ENCODE peak calls at places on chromosomes 11 and 22, in five cellular contexts. A, W, K, N and Q are unnamed samples.

GRCh38 chr11:47415091-47415854 is 6.9 kb downstream of the SLC39A13 start:
- DNase-seq in A (no peak), W (no peak), K (no peak), N (no peak), Q (no peak)

GRCh38 chr22:23840026-23840425 is 1.2 kb upstream of the DERL3 start:
- DNase-seq in A (no peak), W (no peak), K (no peak), N (no peak), Q (no peak)

GRCh38 chr22:43289976-43290663 is 53.1 kb downstream of the SCUBE1 start:
- DNase-seq in A (peak), W (peak), K (peak), N (no peak), Q (no peak)

GRCh38 chr11:69297926-69298777 is 4.2 kb downstream of the MYEOV start:
- DNase-seq in A (peak), W (peak), K (peak), N (no peak), Q (no peak)

GRCh38 chr11:70502677-70503076 is 104.3 kb downstream of the CTTN start:
- DNase-seq in A (no peak), W (no peak), K (no peak), N (no peak), Q (no peak)

GRCh38 chr22:43100223-43100622 is 10.3 kb upstream of the BIK start:
- DNase-seq in A (no peak), W (no peak), K (peak), N (no peak), Q (no peak)

GRCh38 chr11:22536036-22536435 is 89.6 kb downstream of the FANCF start:
- DNase-seq in A (no peak), W (no peak), K (peak), N (no peak), Q (no peak)

GRCh38 chr22:36811094-36811797 is 5.6 kb downstream of the PVALB start:
- DNase-seq in A (no peak), W (no peak), K (no peak), N (no peak), Q (no peak)

GRCh38 chr11:69912911-69913451 is 93.8 kb upstream of the FGF3 start:
- DNase-seq in A (no peak), W (no peak), K (no peak), N (no peak), Q (no peak)

GRCh38 chr11:97687106-97687505 is 1297.3 kb downstream of the JRKL start:
- DNase-seq in A (no peak), W (no peak), K (no peak), N (no peak), Q (no peak)

GRCh38 chr11:67651976-67652895 is 1.7 kb upstream of the ACY3 start:
- DNase-seq in A (no peak), W (no peak), K (no peak), N (no peak), Q (no peak)

GRCh38 chr11:77182542-77183420 is 54.7 kb downstream of the MYO7A start:
- DNase-seq in A (no peak), W (no peak), K (no peak), N (no peak), Q (no peak)

GRCh38 chr11:112844530-112844929 is 116.7 kb upstream of the NCAM1 start:
- DNase-seq in A (no peak), W (no peak), K (no peak), N (peak), Q (no peak)

GRCh38 chr11:113173023-113173594 is 141.3 kb upstream of the TTC12 start:
- DNase-seq in A (no peak), W (no peak), K (no peak), N (no peak), Q (no peak)

GRCh38 chr11:2693271-2693833 is 6.4 kb downstream of the KCNQ1OT1 start:
- DNase-seq in A (no peak), W (no peak), K (no peak), N (no peak), Q (no peak)

GRCh38 chr11:116326146-116326545 is 446.6 kb downstream of the BUD13 start:
- DNase-seq in A (no peak), W (no peak), K (no peak), N (no peak), Q (no peak)

GRCh38 chr11:44732564-44732963 is 5.8 kb downstream of the TSPAN18 start:
- DNase-seq in A (no peak), W (no peak), K (no peak), N (no peak), Q (no peak)

GRCh38 chr11:118153976-118154375 is 1.4 kb upstream of the SCN4B start:
- DNase-seq in A (no peak), W (no peak), K (no peak), N (no peak), Q (no peak)

DNA sequence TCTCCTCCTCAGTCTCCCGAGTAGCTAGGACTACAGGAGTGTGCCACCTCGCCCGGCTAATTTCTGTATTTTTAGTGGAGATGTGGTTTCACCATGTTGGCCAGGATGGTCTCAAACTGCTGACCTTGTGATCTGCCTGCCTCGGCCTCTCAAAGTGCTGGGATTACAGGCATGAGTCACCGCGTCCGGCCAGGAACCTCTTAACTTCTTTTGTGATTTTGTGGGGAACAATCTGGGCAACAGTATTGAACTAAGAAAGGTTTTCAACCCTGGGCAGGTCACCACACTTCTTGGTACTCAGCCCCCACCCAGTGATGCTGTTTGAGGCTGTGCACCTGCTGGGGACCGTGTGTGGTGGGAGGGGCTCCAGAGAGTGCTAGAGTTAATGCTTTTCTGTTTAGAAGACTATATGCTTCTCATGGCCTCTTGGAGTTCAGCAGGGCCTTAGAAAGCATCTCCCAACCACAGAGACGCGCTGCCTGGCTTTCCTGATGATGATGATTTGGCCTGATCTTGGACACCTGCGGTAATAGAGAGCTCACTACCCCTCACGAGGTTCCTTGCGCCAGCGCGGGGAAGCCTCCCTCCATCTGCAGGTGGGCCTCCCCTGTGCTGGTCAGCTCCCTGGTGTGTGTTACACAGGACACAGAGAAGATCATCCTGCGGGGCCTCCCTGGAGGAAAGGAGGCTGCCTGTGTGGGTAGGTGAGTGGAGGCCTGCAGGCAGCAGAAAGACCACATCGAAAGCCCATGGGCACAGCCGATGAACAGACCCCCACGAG is 1.2 kb downstream of the DENND6B start:
- DNase-seq in A (no peak), W (no peak), K (no peak), N (no peak), Q (no peak)
- H3K4me3 ChIP-seq in A (peak), W (peak), K (peak), N (peak), Q (peak)

DNA sequence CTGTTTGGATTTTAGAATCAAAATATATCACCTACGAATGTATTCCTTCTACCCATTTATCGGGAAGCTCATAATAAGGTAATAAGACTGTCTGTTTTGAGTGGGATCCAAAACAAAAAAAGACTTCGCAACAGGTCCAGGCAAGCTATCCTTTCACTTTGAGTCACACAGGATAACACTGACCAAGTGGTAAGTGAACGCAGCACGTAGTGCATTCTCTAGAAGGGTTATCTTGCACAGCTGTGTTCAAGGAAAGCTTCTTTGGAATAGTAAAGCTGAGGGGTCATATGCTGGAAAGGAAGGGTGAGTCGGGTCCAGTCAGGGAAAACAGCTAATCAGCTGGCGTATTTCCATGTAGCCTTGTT is 22.3 kb upstream of the NRGN start:
- DNase-seq in A (no peak), W (no peak), K (peak), N (no peak), Q (no peak)
- H3K4me3 ChIP-seq in A (peak), W (no peak), K (no peak), N (no peak), Q (peak)

DNA sequence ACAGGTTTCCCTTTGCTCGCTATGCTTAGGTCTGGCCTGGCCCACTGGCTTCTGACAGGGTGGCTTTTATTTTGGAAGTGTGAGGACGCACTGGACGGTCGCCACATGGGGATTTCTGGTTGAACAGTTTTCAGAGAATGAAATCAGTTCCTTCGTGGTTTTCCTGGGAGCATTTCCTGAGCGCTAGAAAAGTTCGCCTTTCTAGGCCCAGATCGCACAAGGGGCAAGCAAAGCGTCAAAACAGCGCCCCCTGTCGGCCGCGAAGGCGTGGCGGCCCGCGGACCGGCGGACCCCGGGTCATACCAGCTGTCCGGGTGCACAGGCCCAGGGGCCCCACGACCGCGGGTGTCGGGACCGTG is 12.7 kb upstream of the CYP2R1 start:
- DNase-seq in A (peak), W (peak), K (no peak), N (no peak), Q (no peak)
- H3K4me3 ChIP-seq in A (peak), W (peak), K (peak), N (peak), Q (peak)

DNA sequence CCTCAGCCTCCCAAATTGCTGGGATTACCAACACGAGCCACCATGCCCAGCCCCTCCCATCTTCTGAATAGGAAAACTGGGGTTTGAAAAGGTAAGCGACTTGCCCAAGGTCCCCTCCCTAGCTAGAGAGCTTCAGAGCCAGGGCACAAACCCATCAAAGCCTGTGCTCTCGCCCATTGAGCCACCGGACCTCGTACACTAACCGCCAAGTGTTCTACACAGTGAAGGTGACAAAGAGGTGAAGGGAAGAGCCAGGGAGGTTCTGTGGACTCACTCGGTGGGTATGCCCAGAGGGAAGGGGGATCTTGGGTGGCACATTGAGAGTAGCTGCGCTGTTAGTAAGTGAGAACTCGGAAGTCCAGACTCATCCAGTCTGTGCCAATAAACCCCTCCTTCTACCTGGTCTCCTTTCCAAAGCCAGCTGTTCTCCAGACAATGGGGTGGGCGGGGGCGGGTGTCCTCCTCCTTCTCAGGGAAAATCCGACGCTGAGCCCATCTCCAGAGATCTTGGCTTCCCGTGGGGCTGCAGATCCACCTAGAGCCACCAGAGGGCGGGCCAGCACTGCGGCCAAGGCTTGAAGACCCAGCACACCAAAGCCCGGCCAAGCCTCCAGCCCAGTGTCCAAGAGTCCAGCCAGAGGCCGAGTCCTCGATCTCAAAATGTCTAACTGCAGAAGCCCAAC is 3.2 kb upstream of the RTN4RL2 start:
- DNase-seq in A (peak), W (peak), K (peak), N (peak), Q (no peak)
- H3K4me3 ChIP-seq in A (no peak), W (no peak), K (no peak), N (no peak), Q (no peak)

GRCh38 chr11:57776577-57776976 is 15.0 kb downstream of the CTNND1 start:
- DNase-seq in A (no peak), W (no peak), K (no peak), N (no peak), Q (no peak)
- H3K4me3 ChIP-seq in A (no peak), W (no peak), K (no peak), N (no peak), Q (no peak)